ENCODE peak calls at places on chromosomes 12 and 14, in ten cellular contexts. D is colonic mucosa; P is activated CD4-positive, alpha-beta T cell treated with anti-CD3 and anti-CD28 coated beads, Interleukin-2, amount 50 U/mL, for 1 hour; T is IMR-90; Y is caudate nucleus; Q is SW480; O is posterior vena cava; U is HT1080; N is central memory CD8-positive, alpha-beta T cell; J is iris pigment epithelial cell. I is an unnamed sample.
A peak's percentile ranks its signal among the peaks of the same experiment; 100 is the strongest.

GRCh38 chr12:6292606-6293005 is 17.9 kb upstream of the PLEKHG6 start:
- DNase-seq in D (no peak), P (no peak), T (peak; percentile 82), Y (no peak), Q (no peak), O (no peak), U (no peak), N (no peak), J (peak; percentile 86), I (no peak)

GRCh38 chr12:121652767-121653497 is 16.5 kb downstream of the MORN3 start:
- DNase-seq in D (no peak), P (no peak), T (no peak), Y (no peak), Q (no peak), O (no peak), U (no peak), N (no peak), J (no peak), I (no peak)

GRCh38 chr12:105289114-105289904 is 41.2 kb upstream of the C12orf75 start:
- DNase-seq in D (no peak), P (no peak), T (peak; percentile 50), Y (no peak), Q (no peak), O (no peak), U (peak; percentile 82), N (no peak), J (peak; percentile 66), I (peak; percentile 83)

GRCh38 chr14:81169711-81170103 is 51.1 kb downstream of the GTF2A1 start:
- DNase-seq in D (peak; percentile 73), P (peak; percentile 7), T (peak; percentile 7), Y (peak; percentile 37), Q (no peak), O (peak; percentile 90), U (no peak), N (no peak), J (peak; percentile 9), I (no peak)

GRCh38 chr12:98893126-98893525 is 248.0 kb downstream of the APAF1 start:
- DNase-seq in D (no peak), P (no peak), T (no peak), Y (no peak), Q (no peak), O (no peak), U (no peak), N (no peak), J (no peak), I (no peak)

GRCh38 chr12:28507055-28507454 is 316.8 kb downstream of the CCDC91 start:
- DNase-seq in D (no peak), P (no peak), T (peak; percentile 70), Y (no peak), Q (no peak), O (no peak), U (no peak), N (no peak), J (peak; percentile 79), I (no peak)

GRCh38 chr12:121536058-121536928 is 44.5 kb downstream of the KDM2B start:
- DNase-seq in D (peak; percentile 88), P (peak; percentile 61), T (peak; percentile 88), Y (peak; percentile 66), Q (peak; percentile 79), O (peak; percentile 93), U (no peak), N (peak; percentile 45), J (peak; percentile 89), I (peak; percentile 73)

GRCh38 chr12:131065279-131065678 is 111.6 kb downstream of the ADGRD1 start:
- DNase-seq in D (no peak), P (no peak), T (no peak), Y (no peak), Q (no peak), O (peak; percentile 73), U (no peak), N (no peak), J (no peak), I (no peak)

GRCh38 chr14:68391292-68392014 is 401.4 kb downstream of the ZFP36L1 start:
- DNase-seq in D (no peak), P (no peak), T (peak; percentile 79), Y (no peak), Q (no peak), O (no peak), U (no peak), N (no peak), J (peak; percentile 82), I (no peak)

GRCh38 chr14:57502581-57503254 is 9.1 kb upstream of the CCDC198 start:
- DNase-seq in D (no peak), P (no peak), T (no peak), Y (no peak), Q (no peak), O (no peak), U (no peak), N (no peak), J (peak; percentile 14), I (peak; percentile 22)

GRCh38 chr14:73567951-73568885 is 795 bp upstream of the ACOT2 start:
- DNase-seq in D (no peak), P (no peak), T (peak; percentile 41), Y (no peak), Q (peak; percentile 53), O (no peak), U (no peak), N (no peak), J (peak; percentile 52), I (peak; percentile 60)

GRCh38 chr12:63304844-63305243 is 153.8 kb upstream of the AVPR1A start:
- DNase-seq in D (no peak), P (no peak), T (no peak), Y (no peak), Q (no peak), O (no peak), U (no peak), N (no peak), J (no peak), I (peak; percentile 30)

GRCh38 chr12:118488034-118488433 is 111.7 kb downstream of the SUDS3 start:
- DNase-seq in D (no peak), P (no peak), T (no peak), Y (no peak), Q (no peak), O (no peak), U (no peak), N (no peak), J (no peak), I (no peak)

GRCh38 chr14:62734831-62735230 is 310.4 kb downstream of the KCNH5 start:
- DNase-seq in D (no peak), P (no peak), T (no peak), Y (no peak), Q (no peak), O (no peak), U (no peak), N (no peak), J (no peak), I (no peak)

GRCh38 chr12:49811136-49811535 is 17.1 kb downstream of the NCKAP5L start:
- DNase-seq in D (no peak), P (no peak), T (no peak), Y (no peak), Q (no peak), O (no peak), U (no peak), N (no peak), J (no peak), I (no peak)

I was measured in kidney tubule cell.